ENCODE peak calls at places on chromosomes 12 and 14, in nine cellular contexts. Y is OCI-LY7, H is endodermal cell, R is A549, J is heart left ventricle, W is left lung, O is AG09309, M is coronary artery, S is brain microvascular endothelial cell. T is an unnamed sample.

GRCh38 chr14:53634793-53635192 is 321.8 kb downstream of the BMP4 start:
- DNase-seq in S (no peak), H (no peak), O (no peak), J (no peak), W (no peak), R (no peak), M (no peak), Y (no peak), T (no peak)

GRCh38 chr12:48050174-48050573 is 45.9 kb upstream of the COL2A1 start:
- DNase-seq in W (no peak), Y (no peak), H (no peak), M (no peak), J (no peak), S (peak; percentile 6), O (no peak), R (no peak), T (no peak)

GRCh38 chr14:71341160-71341559 is 433.9 kb downstream of the PCNX1 start:
- DNase-seq in S (no peak), J (no peak), Y (no peak), R (no peak), W (no peak), O (no peak), M (no peak), H (no peak), T (no peak)

GRCh38 chr12:116381744-116382455 is 104.4 kb upstream of the MED13L start:
- DNase-seq in O (peak; percentile 93), J (no peak), M (no peak), Y (no peak), S (peak; percentile 95), R (peak; percentile 95), H (peak; percentile 94), W (no peak), T (peak; percentile 94)

GRCh38 chr12:104672096-104672445 is 215.3 kb downstream of the CHST11 start:
- DNase-seq in M (no peak), R (no peak), H (no peak), W (no peak), O (no peak), Y (no peak), S (no peak), J (no peak), T (no peak)

GRCh38 chr14:35898217-35898775 is 72.2 kb downstream of the BRMS1L start:
- DNase-seq in W (no peak), M (no peak), O (no peak), H (peak; percentile 72), S (no peak), Y (no peak), J (no peak), R (no peak), T (no peak)

GRCh38 chr14:23605931-23606585 is 27.5 kb upstream of the JPH4 start:
- DNase-seq in Y (no peak), R (no peak), M (no peak), S (no peak), H (no peak), O (no peak), W (no peak), J (no peak), T (no peak)

GRCh38 chr12:78916845-78917480 is 52.4 kb downstream of the SYT1 start:
- DNase-seq in W (peak; percentile 44), O (no peak), Y (no peak), H (peak; percentile 67), R (peak; percentile 26), M (no peak), S (peak; percentile 47), J (no peak), T (peak; percentile 51)

GRCh38 chr14:80212025-80212402 is 710 bp upstream of the DIO2 start:
- DNase-seq in Y (no peak), J (no peak), O (peak; percentile 33), M (no peak), W (no peak), R (peak; percentile 87), H (peak; percentile 53), S (peak; percentile 48), T (peak; percentile 57)

GRCh38 chr14:61191751-61192150 is 89.4 kb downstream of the TMEM30B start:
- DNase-seq in S (no peak), M (no peak), Y (no peak), W (no peak), O (no peak), R (no peak), H (no peak), J (no peak), T (no peak)

GRCh38 chr12:2101798-2102197 is 49.0 kb downstream of the CACNA1C start:
- DNase-seq in J (no peak), O (no peak), W (no peak), M (no peak), Y (no peak), H (no peak), R (no peak), S (no peak), T (no peak)

GRCh38 chr12:63020269-63020668 is 85.3 kb upstream of the PPM1H start:
- DNase-seq in M (no peak), S (no peak), R (no peak), Y (no peak), H (no peak), O (no peak), J (no peak), W (no peak), T (no peak)

GRCh38 chr12:77299910-77300772 is 234.8 kb upstream of the E2F7 start:
- DNase-seq in W (no peak), S (peak; percentile 55), Y (no peak), R (peak; percentile 4), M (no peak), O (peak; percentile 46), J (no peak), H (no peak), T (peak; percentile 54)

GRCh38 chr12:29148958-29149690 is at the start of gene FAR2:
- DNase-seq in J (peak; percentile 77), H (peak; percentile 90), O (no peak), W (peak; percentile 54), S (peak; percentile 34), M (no peak), R (peak; percentile 3), Y (no peak), T (peak; percentile 49)

GRCh38 chr12:57096748-57097553 is 8.0 kb downstream of the NAB2 start:
- DNase-seq in W (no peak), R (no peak), J (no peak), M (no peak), O (no peak), S (no peak), H (no peak), Y (no peak), T (no peak)

GRCh38 chr14:30873308-30874119 is 845 bp upstream of the COCH start:
- DNase-seq in S (no peak), M (no peak), J (no peak), R (no peak), H (no peak), Y (no peak), W (no peak), O (no peak), T (no peak)

GRCh38 chr14:30872602-30873001 is 1.8 kb upstream of the COCH start:
- DNase-seq in O (no peak), Y (no peak), J (no peak), H (peak; percentile 59), W (no peak), M (no peak), R (no peak), S (no peak), T (no peak)

GRCh38 chr14:30874999-30875787 is 834 bp downstream of the COCH start:
- DNase-seq in Y (peak; percentile 24), M (no peak), R (no peak), W (no peak), H (peak; percentile 81), J (no peak), S (no peak), O (no peak), T (no peak)

GRCh38 chr14:30875788-30876053 is 1.4 kb downstream of the COCH start:
- DNase-seq in Y (no peak), M (no peak), H (no peak), O (no peak), R (no peak), J (no peak), S (no peak), W (no peak), T (no peak)

GRCh38 chr14:30874120-30874998 is at the start of gene COCH:
- DNase-seq in W (no peak), O (no peak), Y (peak; percentile 82), H (peak; percentile 87), J (peak; percentile 61), S (no peak), R (peak; percentile 63), M (no peak), T (no peak)
- TF ChIP-seq CTCF in W (no peak), O (no peak), Y (peak; percentile 70), H (peak; percentile 72), J (peak; percentile 46), S (no peak), R (peak; percentile 43), M (no peak), T (no peak)

DNA sequence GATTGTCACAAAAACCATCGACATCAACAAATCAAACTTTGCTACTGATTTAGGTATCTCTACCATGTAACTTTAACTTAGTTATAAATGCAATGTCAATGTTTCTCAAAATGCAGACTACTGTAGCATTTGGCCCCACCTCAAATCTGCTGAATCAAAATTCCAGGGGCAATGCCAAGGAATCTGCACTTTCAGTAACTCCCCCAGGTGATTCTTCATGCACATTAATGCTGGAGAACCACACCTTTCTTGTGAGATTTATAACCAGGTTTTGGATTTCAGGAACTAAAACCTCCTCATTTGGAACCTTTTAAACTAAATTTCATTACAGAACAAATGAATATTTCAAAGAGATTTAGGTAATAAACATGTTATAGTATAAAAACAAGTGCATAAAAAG is 4.9 kb downstream of the ATP2B1 start:
- DNase-seq in M (no peak), W (no peak), J (no peak), S (no peak), H (no peak), R (no peak), Y (no peak), O (no peak), T (no peak)
- H3K4me3 ChIP-seq in M (no peak overlapping the region), W (no peak overlapping the region), J (no peak overlapping the region), S (no peak overlapping the region), H (no peak overlapping the region), R (no peak overlapping the region), Y (no peak overlapping the region), O (no peak overlapping the region), T (no peak overlapping the region)

DNA sequence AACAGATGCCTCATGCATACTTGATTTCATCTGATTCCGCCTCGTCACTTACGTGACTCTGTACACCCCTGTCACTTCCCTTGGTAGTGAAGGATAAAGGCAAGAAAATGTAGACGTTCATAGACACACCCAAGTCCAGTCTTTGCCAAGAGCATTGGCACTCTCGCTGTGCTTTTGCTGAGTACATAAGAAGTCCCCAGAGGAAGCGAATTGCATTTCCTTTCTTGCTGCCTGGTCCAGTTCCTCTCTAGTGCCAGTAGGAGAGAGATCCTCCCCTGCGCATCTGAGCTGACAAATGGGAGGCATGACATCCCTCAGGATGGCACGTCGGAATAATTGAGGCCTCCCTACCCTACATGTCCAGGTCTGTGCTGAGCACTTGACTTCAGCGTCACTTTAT is 21.3 kb upstream of the RIN3 start:
- DNase-seq in J (no peak), R (no peak), H (no peak), W (no peak), O (no peak), M (no peak), Y (no peak), S (no peak), T (peak; percentile 40)
- TF ChIP-seq CTCF in J (no peak), R (no peak), H (no peak), W (no peak), O (no peak), M (no peak), Y (no peak), S (no peak), T (no peak)

DNA sequence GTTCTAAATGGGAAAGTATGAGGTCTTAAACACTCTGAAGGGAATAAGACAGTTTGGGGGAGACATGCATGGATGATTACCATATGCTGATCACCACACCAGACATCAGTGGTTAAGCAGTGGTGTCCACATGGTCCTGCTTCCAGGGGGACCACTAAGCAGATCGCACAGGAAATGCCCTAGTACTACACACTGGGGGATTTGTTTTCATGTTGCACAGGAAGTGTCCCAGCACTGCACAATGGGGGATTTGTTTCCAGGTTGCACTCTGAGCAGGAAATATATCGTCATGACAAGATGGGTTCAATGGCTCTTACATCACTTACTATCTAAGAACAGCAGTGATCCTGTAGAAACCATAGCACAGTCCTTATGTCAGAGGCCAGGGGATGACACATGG is 245.5 kb downstream of the BCL11B start:
- DNase-seq in R (peak; percentile 61), M (no peak), S (no peak), H (peak; percentile 57), Y (peak; percentile 68), W (no peak), J (no peak), O (no peak), T (no peak)
- H3K4me3 ChIP-seq in R (no peak overlapping the region), M (no peak overlapping the region), S (no peak overlapping the region), H (no peak overlapping the region), Y (peak overlapping the region; percentile 24), W (no peak overlapping the region), J (no peak overlapping the region), O (no peak overlapping the region), T (no peak overlapping the region)